ENCODE peak calls at places on chromosomes 12 and 14, in ten cellular contexts. H is T-helper 17 cell; F is mesothelial cell of epicardium; Y is activated CD4-positive, alpha-beta T cell treated with anti-CD3 and anti-CD28 coated beads, Interleukin-2, amount 10 ng/mL, durations not matched to agents 7 days and 5 days; G is AG20443; T is NCI-H460; V is AG04450; U is NCI-H1417; D is A172; R is colonic mucosa. E is an unnamed sample.

GRCh38 chr12:52812073-52812400 is 1.9 kb downstream of the KRT4 start:
- DNase-seq in H (no peak), F (no peak), Y (no peak), G (no peak), T (no peak), V (no peak), U (no peak), D (no peak), R (no peak), E (peak; percentile 94)

GRCh38 chr14:98189077-98189476 is 1082.9 kb downstream of the BCL11B start:
- DNase-seq in H (no peak), F (no peak), Y (peak; percentile 59), G (no peak), T (no peak), V (no peak), U (no peak), D (no peak), R (no peak), E (no peak)

GRCh38 chr12:58794859-58795258 is 125.4 kb downstream of the LRIG3 start:
- DNase-seq in H (no peak), F (no peak), Y (no peak), G (no peak), T (no peak), V (no peak), U (no peak), D (no peak), R (no peak), E (no peak)

GRCh38 chr14:102262894-102263462 is 42.0 kb downstream of the MOK start:
- DNase-seq in H (no peak), F (no peak), Y (no peak), G (no peak), T (peak; percentile 73), V (no peak), U (no peak), D (peak; percentile 25), R (no peak), E (no peak)

GRCh38 chr14:101538865-101539264 is 22.4 kb upstream of the DIO3 start:
- DNase-seq in H (no peak), F (no peak), Y (no peak), G (no peak), T (no peak), V (no peak), U (no peak), D (no peak), R (no peak), E (no peak)

GRCh38 chr14:33736299-33736698 is 214.6 kb downstream of the EGLN3 start:
- DNase-seq in H (no peak), F (no peak), Y (no peak), G (no peak), T (no peak), V (no peak), U (no peak), D (no peak), R (no peak), E (no peak)

GRCh38 chr14:52926994-52927393 is 23.9 kb downstream of the FERMT2 start:
- DNase-seq in H (no peak), F (no peak), Y (no peak), G (peak; percentile 35), T (no peak), V (no peak), U (no peak), D (no peak), R (no peak), E (no peak)

GRCh38 chr12:25071366-25071765 is 122.5 kb upstream of the BCAT1 start:
- DNase-seq in H (no peak), F (no peak), Y (no peak), G (no peak), T (no peak), V (no peak), U (no peak), D (no peak), R (no peak), E (no peak)

GRCh38 chr14:95361373-95362179 is 41.9 kb upstream of the CLMN start:
- DNase-seq in H (no peak), F (no peak), Y (peak; percentile 29), G (peak; percentile 41), T (no peak), V (no peak), U (no peak), D (no peak), R (peak; percentile 72), E (no peak)

GRCh38 chr12:13431041-13431440 is 234.5 kb downstream of the EMP1 start:
- DNase-seq in H (no peak), F (no peak), Y (no peak), G (no peak), T (no peak), V (no peak), U (no peak), D (no peak), R (no peak), E (no peak)

GRCh38 chr12:67410246-67410645 is 141.1 kb downstream of the CAND1 start:
- DNase-seq in H (no peak), F (no peak), Y (no peak), G (peak; percentile 21), T (no peak), V (no peak), U (no peak), D (no peak), R (no peak), E (no peak)

GRCh38 chr14:61928300-61928699 is 166.1 kb downstream of the SNAPC1 start:
- DNase-seq in H (no peak), F (no peak), Y (no peak), G (no peak), T (no peak), V (no peak), U (no peak), D (no peak), R (no peak), E (no peak)

GRCh38 chr12:6370994-6371754 is 4.2 kb downstream of the SCNN1A start:
- DNase-seq in H (no peak), F (no peak), Y (no peak), G (no peak), T (peak; percentile 54), V (no peak), U (peak; percentile 83), D (peak; percentile 91), R (peak; percentile 88), E (peak; percentile 81)

GRCh38 chr12:53990311-53991076 is 5.5 kb downstream of the HOXC10 start:
- DNase-seq in H (no peak), F (no peak), Y (no peak), G (no peak), T (no peak), V (no peak), U (peak; percentile 90), D (no peak), R (no peak), E (no peak)

GRCh38 chr14:80419769-80420168 is 208.5 kb upstream of the DIO2 start:
- DNase-seq in H (no peak), F (no peak), Y (no peak), G (no peak), T (no peak), V (no peak), U (no peak), D (no peak), R (no peak), E (no peak)

GRCh38 chr14:69726761-69727511 is 40.0 kb upstream of the SRSF5 start:
- DNase-seq in H (peak; percentile 73), F (peak; percentile 70), Y (peak; percentile 82), G (peak; percentile 94), T (peak; percentile 63), V (peak; percentile 30), U (peak; percentile 80), D (peak; percentile 18), R (peak; percentile 86), E (peak; percentile 68)

GRCh38 chr12:106582661-106583577 is at the start of gene RFX4:
- DNase-seq in H (no peak), F (no peak), Y (no peak), G (no peak), T (no peak), V (no peak), U (no peak), D (no peak), R (no peak), E (no peak)

GRCh38 chr14:59463773-59464650 is 1.2 kb downstream of the GPR135 start:
- DNase-seq in H (no peak), F (no peak), Y (no peak), G (peak; percentile 72), T (no peak), V (no peak), U (no peak), D (no peak), R (no peak), E (no peak)

GRCh38 chr12:74424778-74425177 is 112.9 kb upstream of the ATXN7L3B start:
- DNase-seq in H (no peak), F (no peak), Y (no peak), G (no peak), T (no peak), V (no peak), U (no peak), D (no peak), R (no peak), E (no peak)

GRCh38 chr14:97468220-97468619 is 671.0 kb downstream of the VRK1 start:
- DNase-seq in H (no peak), F (no peak), Y (no peak), G (no peak), T (no peak), V (no peak), U (no peak), D (no peak), R (no peak), E (no peak)

GRCh38 chr12:83827860-83828259 is 1084.7 kb downstream of the SLC6A15 start:
- DNase-seq in H (no peak), F (no peak), Y (no peak), G (no peak), T (no peak), V (no peak), U (no peak), D (peak; percentile 14), R (no peak), E (no peak)

GRCh38 chr12:19561411-19561961 is 122.2 kb downstream of the AEBP2 start:
- DNase-seq in H (no peak), F (no peak), Y (no peak), G (no peak), T (no peak), V (no peak), U (no peak), D (no peak), R (no peak), E (no peak)

GRCh38 chr14:54797556-54797955 is 105.1 kb downstream of the GCH1 start:
- DNase-seq in H (no peak), F (no peak), Y (no peak), G (no peak), T (no peak), V (no peak), U (no peak), D (no peak), R (no peak), E (no peak)

GRCh38 chr14:104931771-104932675 is 7.3 kb downstream of the PLD4 start:
- DNase-seq in H (no peak), F (no peak), Y (no peak), G (no peak), T (no peak), V (no peak), U (no peak), D (no peak), R (no peak), E (no peak)

GRCh38 chr12:1567852-1568251 is 26.5 kb downstream of the FBXL14 start:
- DNase-seq in H (no peak), F (no peak), Y (no peak), G (no peak), T (no peak), V (no peak), U (no peak), D (no peak), R (no peak), E (no peak)

GRCh38 chr14:105702275-105702817 is 176.0 kb downstream of the TMEM121 start:
- DNase-seq in H (no peak), F (no peak), Y (no peak), G (no peak), T (no peak), V (no peak), U (no peak), D (no peak), R (no peak), E (peak; percentile 19)

GRCh38 chr14:92938235-92938875 is 15.4 kb downstream of the CHGA start:
- DNase-seq in H (no peak), F (no peak), Y (no peak), G (no peak), T (no peak), V (no peak), U (peak; percentile 89), D (no peak), R (no peak), E (no peak)

GRCh38 chr14:22225526-22226133 is 363.4 kb downstream of the DAD1 start:
- DNase-seq in H (no peak), F (no peak), Y (no peak), G (no peak), T (no peak), V (peak; percentile 29), U (no peak), D (no peak), R (no peak), E (peak; percentile 42)